ENCODE peak calls at places on chromosomes 7 and 10, in four cellular contexts. W, X, I and J are unnamed samples.

GRCh38 chr7:43824963-43825362 is 44.4 kb downstream of the MRPS24 start:
- DNase-seq in I (no peak), W (no peak), X (no peak), J (no peak)

GRCh38 chr7:151137076-151137611 is 30.4 kb downstream of the GBX1 start:
- DNase-seq in I (no peak), X (no peak), W (no peak), J (no peak)

GRCh38 chr7:157010588-157011332 is at the start of gene MNX1:
- DNase-seq in X (no peak), I (peak), W (peak), J (peak)

GRCh38 chr7:101662447-101662998 is 33.4 kb upstream of the MYL10 start:
- DNase-seq in X (no peak), I (no peak), W (no peak), J (no peak)

GRCh38 chr10:83108565-83109333 is 1030.6 kb upstream of the GHITM start:
- DNase-seq in W (no peak), I (no peak), X (no peak), J (no peak)

GRCh38 chr7:94632338-94633024 is 23.5 kb downstream of the SGCE start:
- DNase-seq in I (peak), W (no peak), X (no peak), J (peak)

GRCh38 chr7:150909192-150909591 is 56.9 kb downstream of the AOC1 start:
- DNase-seq in X (peak), I (no peak), W (no peak), J (no peak)

GRCh38 chr10:113297226-113297625 is 255.6 kb upstream of the HABP2 start:
- DNase-seq in I (peak), W (no peak), X (no peak), J (no peak)

GRCh38 chr7:47327698-47328391 is 254.1 kb downstream of the TNS3 start:
- DNase-seq in I (peak), X (no peak), W (no peak), J (no peak)

GRCh38 chr7:130490888-130491771 is 755 bp upstream of the MEST start:
- DNase-seq in W (peak), X (no peak), I (peak), J (no peak)

GRCh38 chr10:80718024-80718423 is 180.3 kb downstream of the SH2D4B start:
- DNase-seq in X (no peak), I (no peak), W (no peak), J (no peak)

GRCh38 chr10:85902046-85902445 is 464.5 kb downstream of the GRID1 start:
- DNase-seq in W (no peak), I (no peak), X (no peak), J (no peak)

GRCh38 chr7:24827589-24827988 is 70.3 kb upstream of the GSDME start:
- DNase-seq in I (peak), X (no peak), W (no peak), J (no peak)